ENCODE peak calls at places on chromosomes 3 and 15, in five cellular contexts. P is GM23338, S is fibroblast of lung, T is cardiac muscle cell, N is psoas muscle. Y is an unnamed sample.
A peak's percentile ranks its signal among the peaks of the same experiment; 100 is the strongest.

GRCh38 chr3:35760147-35760546 is 120.8 kb downstream of the ARPP21 start:
- DNase-seq in S (no peak), T (no peak), N (no peak), P (no peak), Y (no peak)

GRCh38 chr15:36671017-36671416 is 91.6 kb downstream of the CDIN1 start:
- DNase-seq in P (no peak), S (no peak), N (no peak), T (no peak), Y (no peak)

GRCh38 chr3:22241110-22241509 is 490.1 kb upstream of the ZNF385D start:
- DNase-seq in T (no peak), P (no peak), S (no peak), N (no peak), Y (no peak)

GRCh38 chr3:116148881-116149530 is 296.3 kb downstream of the LSAMP start:
- DNase-seq in S (peak; percentile 74), N (no peak), T (no peak), P (no peak), Y (peak; percentile 51)

GRCh38 chr3:43455233-43455632 is 166.6 kb downstream of the ANO10 start:
- DNase-seq in N (no peak), P (no peak), T (peak; percentile 19), S (peak; percentile 80), Y (peak; percentile 94)

GRCh38 chr15:35545316-35545824 is 595 bp downstream of the DPH6 start:
- DNase-seq in T (peak; percentile 78), S (peak; percentile 72), N (peak; percentile 63), P (peak; percentile 50), Y (no peak)

GRCh38 chr3:36991923-36992805 is 767 bp downstream of the EPM2AIP1 start:
- DNase-seq in S (peak; percentile 83), T (peak; percentile 52), P (peak; percentile 21), N (no peak), Y (no peak)

GRCh38 chr3:69161587-69162196 is 39.3 kb upstream of the LMOD3 start:
- DNase-seq in T (peak; percentile 71), S (peak; percentile 29), N (no peak), P (peak; percentile 68), Y (peak; percentile 7)

GRCh38 chr3:185756477-185756876 is 68.4 kb downstream of the IGF2BP2 start:
- DNase-seq in N (no peak), T (no peak), S (no peak), P (no peak), Y (no peak)

GRCh38 chr3:75192065-75192658 is 472.0 kb upstream of the FRG2C start:
- DNase-seq in P (peak; percentile 73), S (peak; percentile 7), N (no peak), T (peak; percentile 50), Y (no peak)

GRCh38 chr3:69200384-69201068 is 78.1 kb upstream of the LMOD3 start:
- DNase-seq in P (peak; percentile 62), S (peak; percentile 65), N (no peak), T (peak; percentile 68), Y (no peak)

GRCh38 chr3:11384074-11384473 is 111.9 kb downstream of the ATG7 start:
- DNase-seq in S (no peak), P (no peak), T (peak; percentile 69), N (no peak), Y (no peak)

GRCh38 chr15:88605507-88606436 is 15.4 kb upstream of the AEN start:
- DNase-seq in P (peak; percentile 90), N (no peak), T (peak; percentile 50), S (peak; percentile 37), Y (no peak)

GRCh38 chr3:41274944-41275668 is 75.8 kb downstream of the CTNNB1 start:
- DNase-seq in S (peak; percentile 61), P (no peak), T (peak; percentile 50), N (no peak), Y (peak; percentile 91)

GRCh38 chr15:64620991-64621495 is 154.3 kb downstream of the RBPMS2 start:
- DNase-seq in S (no peak), P (no peak), N (no peak), T (no peak), Y (no peak)

GRCh38 chr3:27722957-27723802 is 1.1 kb upstream of the EOMES start:
- DNase-seq in P (peak; percentile 67), T (no peak), N (no peak), S (no peak), Y (no peak)
- H3K4me3 ChIP-seq in P (peak overlapping the region; percentile 62), T (peak overlapping the region; percentile 1), N (peak overlapping the region; percentile 47), S (no peak overlapping the region), Y (no peak overlapping the region)

GRCh38 chr3:58659051-58659675 is 7.4 kb downstream of the FAM3D start:
- DNase-seq in T (peak; percentile 72), N (no peak), P (peak; percentile 82), S (peak; percentile 24), Y (no peak)
- TF ChIP-seq CTCF in T (peak; percentile 55), N (no peak), P (peak; percentile 54), S (peak; percentile 41), Y (peak; percentile 69)

DNA sequence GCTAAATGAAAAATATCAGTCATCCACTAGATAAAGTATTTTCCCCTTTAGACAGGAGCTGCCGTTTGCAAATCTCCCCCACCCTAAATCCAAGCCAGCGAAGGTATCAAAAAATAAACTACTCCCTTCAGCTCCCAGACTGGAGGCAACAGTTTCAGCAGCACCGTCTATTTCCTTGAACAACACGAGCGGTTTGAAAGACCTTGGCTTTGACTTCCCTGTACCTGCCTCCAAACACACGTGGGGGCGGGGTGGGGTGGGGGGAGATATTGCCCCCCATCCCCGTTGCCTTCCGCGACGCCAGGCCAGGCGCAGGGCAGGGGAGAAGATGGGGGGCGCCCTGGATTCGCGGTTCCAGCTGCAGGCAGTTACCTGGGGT is 804 bp upstream of the CACNA1D start:
- DNase-seq in S (no peak), P (peak; percentile 35), T (no peak), N (no peak), Y (no peak)
- H3K4me3 ChIP-seq in S (no peak overlapping the region), P (peak overlapping the region; percentile 70), T (peak overlapping the region; percentile 70), N (peak overlapping the region; percentile 58), Y (peak overlapping the region; percentile 60)

DNA sequence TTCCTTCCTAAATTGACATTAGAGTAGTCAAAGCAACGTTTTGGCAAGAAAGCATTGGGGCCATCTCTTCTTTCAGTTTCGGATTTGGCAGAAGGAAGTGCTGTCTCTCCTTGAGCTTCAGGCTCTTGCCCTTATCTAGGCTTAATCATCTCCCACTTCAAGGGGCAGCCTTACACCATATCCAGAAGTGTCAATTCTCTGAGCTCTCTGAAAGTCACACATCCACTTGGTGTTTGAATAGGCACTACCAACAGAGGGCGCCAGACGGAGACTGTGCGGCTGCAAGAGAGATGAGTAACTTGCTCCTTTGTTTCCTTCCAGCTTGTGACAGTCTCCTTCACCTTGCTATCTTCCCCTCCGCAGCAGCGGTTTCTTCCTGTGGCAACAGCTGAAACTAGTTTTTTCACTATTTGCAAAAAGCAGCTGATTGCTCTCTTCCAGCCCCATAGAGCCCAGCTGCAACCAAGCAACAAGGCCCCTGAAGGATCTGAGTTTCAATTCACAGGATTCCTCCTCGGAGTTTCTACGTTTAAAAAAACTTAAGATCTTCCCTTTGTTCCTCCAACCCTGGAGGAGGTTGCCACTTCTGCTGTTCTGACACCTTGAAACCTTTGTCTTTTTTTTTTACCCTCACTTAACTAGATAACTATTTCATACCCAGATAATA is 147.0 kb upstream of the SLCO3A1 start:
- DNase-seq in N (peak; percentile 74), T (peak; percentile 81), P (peak; percentile 92), S (peak; percentile 53), Y (peak; percentile 10)
- TF ChIP-seq CTCF in N (peak; percentile 78), T (peak; percentile 97), P (peak; percentile 93), S (peak; percentile 86), Y (peak; percentile 99)

DNA sequence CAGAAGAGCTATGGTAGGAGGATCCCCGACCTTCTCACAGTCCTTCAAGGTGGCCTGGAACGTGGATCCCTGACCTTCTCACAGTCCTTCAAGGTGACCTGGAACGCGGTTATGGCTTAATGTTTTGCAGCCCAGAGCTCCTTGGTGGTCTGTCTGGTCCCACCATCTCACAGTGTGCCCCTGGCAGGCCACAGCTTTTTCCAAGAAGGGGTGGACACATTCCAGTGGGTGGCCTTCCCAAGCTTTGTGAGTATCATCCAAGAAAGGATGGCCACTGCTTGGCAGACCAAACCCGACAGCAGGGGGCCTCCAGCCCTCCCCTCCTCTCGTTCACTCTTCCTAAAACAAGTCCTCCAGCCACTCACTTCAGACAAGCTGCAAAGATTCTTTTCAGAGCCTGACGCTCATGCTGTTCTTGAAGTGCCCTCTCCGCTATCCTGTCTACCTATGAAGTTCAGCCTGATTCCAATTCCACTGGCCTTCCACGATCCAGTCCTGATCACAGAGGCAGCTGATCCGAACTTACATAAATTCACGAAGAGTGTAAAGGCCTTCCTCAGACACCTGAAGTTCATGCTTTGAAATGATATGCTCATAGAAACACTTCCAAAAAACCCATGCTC is 4.2 kb downstream of the ADAMTS17 start:
- DNase-seq in N (no peak), P (no peak), T (no peak), S (no peak), Y (no peak)
- H3K4me3 ChIP-seq in N (no peak overlapping the region), P (no peak overlapping the region), T (no peak overlapping the region), S (no peak overlapping the region), Y (no peak overlapping the region)

DNA sequence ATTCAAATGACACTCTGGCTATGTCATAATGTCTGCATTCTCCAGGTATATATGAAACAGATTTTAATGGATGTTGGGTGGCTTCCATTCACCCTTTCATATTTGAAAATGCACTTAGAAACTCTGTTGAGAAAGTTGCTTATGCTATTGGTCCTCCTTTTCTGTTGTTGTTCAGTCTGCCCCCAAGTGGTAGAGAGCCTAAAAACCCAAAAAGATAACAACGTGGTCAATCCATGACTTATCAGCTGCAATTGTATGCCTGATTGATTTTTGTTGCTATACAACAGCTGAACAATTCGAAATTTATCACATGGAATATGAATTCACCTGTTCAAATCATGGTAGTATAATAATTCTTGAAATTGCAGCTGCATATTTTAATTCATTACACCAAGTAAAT is 279.8 kb downstream of the ROBO2 start:
- DNase-seq in P (peak; percentile 73), N (no peak), T (peak; percentile 1), S (peak; percentile 1), Y (no peak)
- TF ChIP-seq CTCF in P (peak; percentile 75), N (no peak), T (no peak), S (peak; percentile 61), Y (peak; percentile 59)

DNA sequence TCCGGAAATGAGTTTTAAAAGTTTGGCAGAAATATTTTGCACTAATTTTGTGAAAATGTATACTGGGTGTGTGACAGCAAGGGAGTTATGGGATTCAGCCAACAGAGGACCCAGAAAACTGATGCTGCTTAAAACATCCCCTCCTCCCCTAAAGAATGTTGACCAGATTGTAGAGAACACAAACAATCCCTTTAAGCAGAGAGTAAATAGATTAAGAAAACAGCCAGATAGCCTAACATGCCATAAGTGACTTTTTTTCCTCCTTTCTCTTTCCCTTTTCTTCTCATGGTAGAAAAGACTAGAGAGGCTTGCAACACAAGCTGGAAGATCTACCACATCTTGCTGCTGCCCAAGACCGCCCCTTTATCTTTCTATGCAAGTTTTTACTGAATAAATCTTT is 927.9 kb upstream of the ALCAM start:
- DNase-seq in T (peak; percentile 16), S (no peak), N (no peak), P (peak; percentile 15), Y (no peak)
- H3K4me3 ChIP-seq in T (no peak overlapping the region), S (no peak overlapping the region), N (no peak overlapping the region), P (peak overlapping the region; percentile 2), Y (no peak overlapping the region)

Y was measured in epithelial cell of proximal tubule.